ENCODE peak calls at places on chromosomes 5 and 9, in nine cellular contexts. E, F, T, C, B, D, P, S and K are unnamed samples.

GRCh38 chr9:89226076-89226475 is 47.5 kb upstream of the SHC3 start:
- DNase-seq in E (peak), F (no peak), T (peak), C (no peak), B (no peak), D (peak), P (no peak), S (peak), K (no peak)

GRCh38 chr9:6845881-6846280 is 88.1 kb downstream of the KDM4C start:
- DNase-seq in E (peak), F (no peak), T (peak), C (no peak), B (peak), D (peak), P (no peak), S (no peak), K (no peak)

GRCh38 chr5:119031047-119031886 is 39.6 kb upstream of the DMXL1 start:
- DNase-seq in E (no peak), F (no peak), T (no peak), C (no peak), B (no peak), D (no peak), P (peak), S (no peak), K (no peak)

GRCh38 chr5:68243681-68244080 is 28.1 kb downstream of the PIK3R1 start:
- DNase-seq in E (no peak), F (no peak), T (no peak), C (no peak), B (no peak), D (no peak), P (no peak), S (no peak), K (no peak)

GRCh38 chr9:89639367-89639795 is 34.6 kb downstream of the GADD45G start:
- DNase-seq in E (no peak), F (peak), T (no peak), C (peak), B (no peak), D (no peak), P (no peak), S (no peak), K (no peak)

GRCh38 chr9:115211413-115212204 is 93.7 kb upstream of the TNC start:
- DNase-seq in E (no peak), F (no peak), T (no peak), C (no peak), B (peak), D (no peak), P (peak), S (peak), K (no peak)

GRCh38 chr5:42808888-42809611 is 2.6 kb downstream of the SELENOP start:
- DNase-seq in E (no peak), F (no peak), T (no peak), C (no peak), B (no peak), D (no peak), P (no peak), S (no peak), K (no peak)

GRCh38 chr5:99640646-99641045 is 711.8 kb upstream of the CHD1 start:
- DNase-seq in E (no peak), F (no peak), T (no peak), C (no peak), B (no peak), D (no peak), P (no peak), S (no peak), K (no peak)

GRCh38 chr5:128143911-128144310 is 60.3 kb downstream of the SLC12A2 start:
- DNase-seq in E (no peak), F (no peak), T (no peak), C (no peak), B (no peak), D (no peak), P (no peak), S (no peak), K (no peak)

GRCh38 chr9:136690841-136691261 is 3.6 kb upstream of the AGPAT2 start:
- DNase-seq in E (no peak), F (peak), T (no peak), C (peak), B (no peak), D (no peak), P (no peak), S (no peak), K (no peak)

GRCh38 chr9:112774006-112774996 is 23.7 kb downstream of the SNX30 start:
- DNase-seq in E (peak), F (no peak), T (no peak), C (no peak), B (no peak), D (no peak), P (peak), S (no peak), K (no peak)

GRCh38 chr9:74496819-74497749 is at the start of gene RORB:
- DNase-seq in E (peak), F (peak), T (peak), C (peak), B (peak), D (peak), P (peak), S (no peak), K (peak)

GRCh38 chr5:160369990-160370712 is at the start of gene C1QTNF2:
- DNase-seq in E (peak), F (no peak), T (peak), C (peak), B (peak), D (peak), P (peak), S (peak), K (peak)

GRCh38 chr9:112754578-112754977 is 4.0 kb downstream of the SNX30 start:
- DNase-seq in E (peak), F (no peak), T (no peak), C (no peak), B (no peak), D (no peak), P (peak), S (no peak), K (no peak)

GRCh38 chr5:129460951-129461815 is 1.1 kb downstream of the ADAMTS19 start:
- DNase-seq in E (peak), F (peak), T (peak), C (peak), B (no peak), D (peak), P (peak), S (no peak), K (peak)

GRCh38 chr5:80540691-80541090 is 29.4 kb downstream of the ANKRD34B start:
- DNase-seq in E (peak), F (no peak), T (no peak), C (no peak), B (no peak), D (no peak), P (no peak), S (no peak), K (no peak)

GRCh38 chr9:93968451-93969327 is 13.5 kb upstream of the BARX1 start:
- DNase-seq in E (no peak), F (peak), T (no peak), C (no peak), B (no peak), D (peak), P (no peak), S (peak), K (no peak)

GRCh38 chr5:109309326-109310063 is 100.3 kb downstream of the PJA2 start:
- DNase-seq in E (no peak), F (no peak), T (no peak), C (no peak), B (no peak), D (no peak), P (no peak), S (no peak), K (no peak)

GRCh38 chr5:175867587-175868347 is 3.6 kb upstream of the CPLX2 start:
- DNase-seq in E (no peak), F (no peak), T (peak), C (no peak), B (no peak), D (peak), P (peak), S (no peak), K (peak)

GRCh38 chr5:141051526-141051876 is 327 bp downstream of the PCDHB1 start:
- DNase-seq in E (no peak), F (no peak), T (no peak), C (no peak), B (no peak), D (peak), P (no peak), S (no peak), K (no peak)

GRCh38 chr5:141050622-141051525 is at the start of gene PCDHB1:
- DNase-seq in E (no peak), F (no peak), T (peak), C (no peak), B (no peak), D (peak), P (no peak), S (no peak), K (no peak)
- H3K4me3 ChIP-seq in E (peak), F (peak), T (peak), C (peak), B (peak), D (peak), P (no peak), S (no peak), K (peak)

GRCh38 chr5:151173711-151174611 is 16.4 kb upstream of the ANXA6 start:
- DNase-seq in E (no peak), F (no peak), T (no peak), C (no peak), B (no peak), D (no peak), P (no peak), S (no peak), K (no peak)

GRCh38 chr5:151178779-151179488 is 21.4 kb upstream of the ANXA6 start:
- DNase-seq in E (no peak), F (no peak), T (no peak), C (no peak), B (no peak), D (no peak), P (no peak), S (no peak), K (no peak)

GRCh38 chr5:151178372-151178771 is 20.8 kb upstream of the ANXA6 start:
- DNase-seq in E (no peak), F (no peak), T (no peak), C (no peak), B (no peak), D (no peak), P (no peak), S (no peak), K (no peak)

GRCh38 chr5:151171521-151171920 is 13.9 kb upstream of the ANXA6 start:
- DNase-seq in E (no peak), F (no peak), T (no peak), C (no peak), B (no peak), D (no peak), P (no peak), S (no peak), K (no peak)

GRCh38 chr5:151174612-151175101 is 17.1 kb upstream of the ANXA6 start:
- DNase-seq in E (no peak), F (no peak), T (no peak), C (no peak), B (no peak), D (no peak), P (no peak), S (no peak), K (no peak)
- H3K4me3 ChIP-seq in E (no peak), F (no peak), T (no peak), C (no peak), B (no peak), D (no peak), P (no peak), S (no peak), K (no peak)

GRCh38 chr5:141196363-141196762 is 3.1 kb upstream of the PCDHB11 start:
- DNase-seq in E (no peak), F (no peak), T (no peak), C (no peak), B (no peak), D (no peak), P (no peak), S (no peak), K (no peak)

DNA sequence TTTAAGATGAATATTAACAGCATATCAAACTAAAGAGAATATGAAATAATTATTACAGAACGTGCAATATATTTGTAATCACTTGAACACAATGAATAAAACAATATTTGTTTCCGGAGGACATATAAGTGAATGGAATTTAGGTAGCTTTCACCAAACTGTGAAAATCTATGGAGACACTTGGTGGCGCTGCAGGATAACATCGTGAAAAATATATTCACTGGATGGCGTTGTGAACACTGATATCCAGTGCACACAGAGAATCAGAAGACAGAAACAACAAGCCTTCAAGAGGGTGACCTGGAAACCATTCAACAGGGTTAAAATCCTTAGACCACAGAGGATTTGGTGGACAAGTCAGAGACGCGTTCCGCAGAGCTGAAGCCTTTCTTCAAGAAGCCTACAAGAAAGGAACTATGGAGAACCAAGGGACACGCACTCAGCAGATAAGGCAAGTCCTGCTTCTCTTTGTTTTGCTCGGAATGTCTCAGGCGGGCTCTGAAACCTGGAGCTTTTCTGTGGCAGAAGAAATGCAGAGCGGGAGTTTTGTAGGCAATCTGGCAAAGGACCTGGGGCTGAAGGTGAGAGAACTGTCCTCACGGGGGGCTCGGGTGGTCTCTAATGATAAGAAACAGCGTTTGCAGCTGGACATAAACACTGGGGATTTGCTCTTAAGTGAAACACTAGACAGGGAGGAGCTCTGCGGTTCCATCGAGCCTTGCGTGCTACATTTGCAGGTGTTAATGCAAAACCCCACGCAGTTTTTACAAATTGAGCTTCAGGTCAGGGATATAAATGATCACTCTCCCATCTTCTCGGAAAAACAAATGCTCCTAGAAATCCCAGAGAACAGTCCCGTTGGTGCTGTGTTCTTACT is at the start of gene PCDHB11:
- DNase-seq in E (no peak), F (no peak), T (peak), C (no peak), B (no peak), D (no peak), P (no peak), S (no peak), K (no peak)
- H3K4me3 ChIP-seq in E (no peak), F (no peak), T (peak), C (no peak), B (no peak), D (no peak), P (no peak), S (no peak), K (no peak)

DNA sequence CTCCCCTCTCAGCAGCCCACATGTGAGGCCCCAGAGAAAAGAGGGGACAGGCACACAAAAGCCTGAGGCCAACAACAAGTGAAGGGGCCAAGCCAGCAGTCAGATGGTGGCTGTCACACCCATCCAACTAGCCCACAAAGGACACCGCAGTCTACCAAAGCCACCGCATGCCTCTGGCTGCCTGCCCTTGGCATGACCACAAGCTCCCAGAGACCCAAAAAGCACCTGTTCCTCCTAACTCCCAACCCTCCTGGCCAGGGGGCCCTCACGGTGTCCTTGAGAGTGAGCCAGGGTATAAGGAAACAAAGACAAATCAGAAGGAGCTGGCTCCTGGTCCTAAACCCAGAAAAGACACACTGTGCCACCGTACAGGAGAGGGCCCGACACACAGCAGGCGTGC is 77.8 kb upstream of the LRRTM2 start:
- DNase-seq in E (no peak), F (no peak), T (no peak), C (no peak), B (no peak), D (no peak), P (no peak), S (no peak), K (no peak)
- H3K4me3 ChIP-seq in E (no peak), F (no peak), T (no peak), C (no peak), B (no peak), D (no peak), P (no peak), S (no peak), K (no peak)

GRCh38 chr9:122225323-122226141 is 3.2 kb downstream of the LHX6 start:
- DNase-seq in E (no peak), F (no peak), T (no peak), C (no peak), B (no peak), D (no peak), P (no peak), S (no peak), K (no peak)
- H3K4me3 ChIP-seq in E (no peak), F (no peak), T (no peak), C (peak), B (no peak), D (no peak), P (no peak), S (no peak), K (peak)